ENCODE peak calls at places on chromosomes 16 and 17, in seven cellular contexts. I, T, L, E, W, Y and D are unnamed samples.

GRCh38 chr16:66927012-66927436 is 1.7 kb upstream of the RRAD start:
- DNase-seq in E (peak; percentile 88), W (no peak), L (peak; percentile 55), Y (no peak), T (no peak), I (no peak), D (peak; percentile 92)

GRCh38 chr16:5557966-5558365 is 460.4 kb upstream of the EEF2KMT start:
- DNase-seq in I (no peak), Y (no peak), E (no peak), T (no peak), L (no peak), W (no peak), D (no peak)

GRCh38 chr16:14151256-14152030 is 80.3 kb downstream of the MRTFB start:
- DNase-seq in E (no peak), Y (no peak), L (no peak), T (no peak), I (no peak), W (no peak), D (no peak)

GRCh38 chr16:6689643-6690042 is 643.0 kb upstream of the RBFOX1 start:
- DNase-seq in I (no peak), T (no peak), E (no peak), L (no peak), Y (no peak), W (no peak), D (no peak)

GRCh38 chr16:66468321-66468965 is 41.3 kb downstream of the BEAN1 start:
- DNase-seq in T (peak; percentile 48), W (no peak), Y (no peak), I (no peak), E (no peak), L (no peak), D (no peak)

GRCh38 chr17:35171834-35172233 is 22.4 kb downstream of the SLC35G3 start:
- DNase-seq in E (peak; percentile 32), W (no peak), Y (no peak), T (no peak), L (no peak), I (no peak), D (peak; percentile 38)

GRCh38 chr17:55845385-55845784 is 94.5 kb downstream of the PCTP start:
- DNase-seq in I (peak; percentile 2), W (peak; percentile 33), E (peak; percentile 20), L (no peak), T (peak; percentile 82), Y (peak; percentile 54), D (peak; percentile 36)

GRCh38 chr17:56125830-56126819 is 27.1 kb upstream of the ANKFN1 start:
- DNase-seq in T (no peak), I (no peak), L (peak; percentile 43), W (no peak), Y (peak; percentile 11), E (peak; percentile 74), D (peak; percentile 74)

GRCh38 chr16:88636488-88637265 is 1.7 kb upstream of the IL17C start:
- DNase-seq in I (no peak), Y (no peak), T (no peak), W (no peak), L (no peak), E (peak; percentile 6), D (no peak)

GRCh38 chr16:53882310-53882709 is 178.4 kb downstream of the FTO start:
- DNase-seq in L (no peak), Y (no peak), T (no peak), W (no peak), E (no peak), I (no peak), D (no peak)

GRCh38 chr16:52498640-52499039 is 48.3 kb downstream of the TOX3 start:
- DNase-seq in T (no peak), W (no peak), L (no peak), I (no peak), Y (no peak), E (no peak), D (no peak)

GRCh38 chr16:5865231-5865630 is 767.6 kb upstream of the EEF2KMT start:
- DNase-seq in T (no peak), L (no peak), W (no peak), Y (no peak), I (no peak), E (no peak), D (no peak)

GRCh38 chr17:5591966-5592365 is 7.7 kb upstream of the NLRP1 start:
- DNase-seq in I (no peak), E (no peak), Y (no peak), L (no peak), T (no peak), W (no peak), D (no peak)

GRCh38 chr17:3959295-3959899 is 4.8 kb downstream of the ATP2A3 start:
- DNase-seq in W (peak; percentile 73), L (no peak), E (peak; percentile 83), T (no peak), Y (no peak), I (no peak), D (peak; percentile 75)

GRCh38 chr17:39674702-39675389 is 6.6 kb downstream of the PNMT start:
- DNase-seq in I (no peak), L (no peak), Y (no peak), W (peak; percentile 68), T (no peak), E (no peak), D (no peak)

GRCh38 chr17:66540131-66540781 is 237.8 kb downstream of the PRKCA start:
- DNase-seq in L (no peak), I (no peak), W (no peak), Y (no peak), T (peak; percentile 80), E (peak; percentile 91), D (peak; percentile 93)

GRCh38 chr16:57807968-57808528 is 5.8 kb upstream of the KIFC3 start:
- DNase-seq in L (peak; percentile 95), Y (peak; percentile 27), E (peak; percentile 91), W (peak; percentile 89), T (peak; percentile 90), I (no peak), D (peak; percentile 94)

GRCh38 chr17:33204156-33204555 is 88.9 kb downstream of the ASIC2 start:
- DNase-seq in Y (no peak), L (no peak), E (no peak), I (no peak), W (no peak), T (no peak), D (no peak)

GRCh38 chr17:61454095-61454931 is 2.1 kb downstream of the TBX4 start:
- DNase-seq in T (peak; percentile 55), L (no peak), W (no peak), I (no peak), E (no peak), Y (no peak), D (no peak)

GRCh38 chr17:67615011-67615561 is 102.7 kb upstream of the NOL11 start:
- DNase-seq in T (peak; percentile 70), L (no peak), I (no peak), E (no peak), W (no peak), Y (no peak), D (no peak)